ENCODE peak calls at places on chromosomes 12 and 14, in eight cellular contexts. S is astrocyte of the hippocampus; W is RCC 7860; H is lung; A is NCI-H2081; Q is lung microvascular endothelial cell; O is activated CD4-positive, alpha-beta T cell treated with anti-CD3 and anti-CD28 coated beads, Interleukin-2, amount 50 U/mL, for 24 hours; C is body of pancreas. X is an unnamed sample.

GRCh38 chr12:78963439-78964222 is 99.1 kb downstream of the SYT1 start:
- DNase-seq in S (peak), W (no peak), H (no peak), A (no peak), Q (no peak), O (no peak), C (no peak), X (no peak)

GRCh38 chr12:25401547-25402345 is 151.0 kb upstream of the KRAS start:
- DNase-seq in S (no peak), W (no peak), H (no peak), A (no peak), Q (no peak), O (no peak), C (no peak), X (no peak)

GRCh38 chr12:3238196-3238595 is 161.0 kb downstream of the TSPAN9 start:
- DNase-seq in S (no peak), W (no peak), H (no peak), A (no peak), Q (no peak), O (no peak), C (no peak), X (no peak)

GRCh38 chr12:27186240-27186839 is 57.7 kb upstream of the STK38L start:
- DNase-seq in S (peak), W (no peak), H (no peak), A (no peak), Q (no peak), O (no peak), C (no peak), X (no peak)

GRCh38 chr14:27184371-27184901 is 586.6 kb upstream of the NOVA1 start:
- DNase-seq in S (peak), W (no peak), H (no peak), A (no peak), Q (no peak), O (no peak), C (no peak), X (no peak)

GRCh38 chr12:45721954-45722353 is 7.6 kb upstream of the ARID2 start:
- DNase-seq in S (no peak), W (no peak), H (no peak), A (no peak), Q (no peak), O (no peak), C (no peak), X (no peak)

GRCh38 chr12:103834897-103835390 is 6.1 kb downstream of the NT5DC3 start:
- DNase-seq in S (no peak), W (no peak), H (no peak), A (no peak), Q (no peak), O (no peak), C (no peak), X (no peak)

GRCh38 chr14:74612346-74613021 is 447 bp upstream of the LTBP2 start:
- DNase-seq in S (peak), W (peak), H (peak), A (peak), Q (peak), O (peak), C (peak), X (peak)

GRCh38 chr12:47276253-47277070 is 196.7 kb upstream of the AMIGO2 start:
- DNase-seq in S (peak), W (peak), H (peak), A (no peak), Q (no peak), O (no peak), C (peak), X (no peak)

GRCh38 chr14:99971929-99972747 is 93.1 kb upstream of the EVL start:
- DNase-seq in S (peak), W (no peak), H (no peak), A (peak), Q (peak), O (no peak), C (no peak), X (no peak)

X was measured in stomach.